ENCODE peak calls at places on chromosomes 12 and 14, in six cellular contexts. C is non-pigmented ciliary epithelial cell, F is K562, V is uterus, O is mammary epithelial cell, S is foreskin keratinocyte. B is an unnamed sample.

GRCh38 chr12:105922670-105923102 is 216.1 kb downstream of the NUAK1 start:
- DNase-seq in C (peak), F (no peak), V (no peak), O (peak), S (peak), B (no peak)

GRCh38 chr12:103966736-103967135 is 1.1 kb downstream of the TDG start:
- DNase-seq in C (no peak), F (no peak), V (no peak), O (no peak), S (no peak), B (no peak)

GRCh38 chr14:97943619-97944018 is 1146.4 kb downstream of the VRK1 start:
- DNase-seq in C (no peak), F (no peak), V (no peak), O (no peak), S (no peak), B (no peak)

GRCh38 chr12:132604108-132605054 is 6.0 kb downstream of the LRCOL1 start:
- DNase-seq in C (no peak), F (no peak), V (no peak), O (no peak), S (no peak), B (no peak)

GRCh38 chr12:121145221-121145620 is 12.5 kb downstream of the P2RX7 start:
- DNase-seq in C (no peak), F (no peak), V (no peak), O (no peak), S (no peak), B (no peak)

GRCh38 chr12:107449891-107450290 is 235.7 kb upstream of the PWP1 start:
- DNase-seq in C (no peak), F (no peak), V (no peak), O (peak), S (peak), B (no peak)

GRCh38 chr12:16399110-16399509 is 51.7 kb downstream of the MGST1 start:
- DNase-seq in C (no peak), F (no peak), V (no peak), O (no peak), S (no peak), B (no peak)

GRCh38 chr12:5522358-5523335 is 90.7 kb downstream of the NTF3 start:
- DNase-seq in C (no peak), F (no peak), V (no peak), O (no peak), S (no peak), B (no peak)

GRCh38 chr12:96047621-96048211 is 12.3 kb upstream of the LTA4H start:
- DNase-seq in C (no peak), F (no peak), V (no peak), O (peak), S (peak), B (no peak)

GRCh38 chr12:52280319-52280795 is 5.9 kb downstream of the KRT86 start:
- DNase-seq in C (peak), F (no peak), V (peak), O (peak), S (peak), B (no peak)

GRCh38 chr12:95143784-95144205 is 70.4 kb upstream of the NR2C1 start:
- DNase-seq in C (no peak), F (no peak), V (no peak), O (no peak), S (no peak), B (no peak)

GRCh38 chr14:91388551-91388975 is 29.1 kb downstream of the CCDC88C start:
- DNase-seq in C (no peak), F (no peak), V (no peak), O (no peak), S (no peak), B (no peak)

B was measured in HAP-1.